ENCODE peak calls at places on chromosomes 13 and 19, in six cellular contexts. S is C1 segment of cervical spinal cord; I is NCI-H2171; T is left lung; K is activated CD4-positive, alpha-beta T cell treated with anti-CD3 and anti-CD28 coated beads, Interleukin-2, amount 10 ng/mL, durations not matched to agents 7 days and 5 days; Q is colonic mucosa. U is an unnamed sample.

GRCh38 chr13:103031332-103031873 is 34.8 kb downstream of the SLC10A2 start:
- DNase-seq in K (no peak), Q (no peak), T (no peak), I (no peak), S (no peak), U (no peak)

GRCh38 chr19:1650627-1651009 is 1.8 kb downstream of the TCF3 start:
- DNase-seq in S (no peak), T (no peak), K (peak; percentile 36), I (no peak), Q (no peak), U (peak; percentile 37)

GRCh38 chr13:28494861-28495585 is at the start of gene FLT1:
- DNase-seq in Q (peak; percentile 22), I (no peak), S (no peak), T (peak; percentile 49), K (peak; percentile 17), U (peak; percentile 44)

GRCh38 chr13:57632276-57633140 is 964 bp downstream of the PCDH17 start:
- DNase-seq in T (no peak), Q (no peak), I (no peak), S (peak; percentile 80), K (no peak), U (no peak)

GRCh38 chr19:24065243-24065642 is 21.7 kb upstream of the ZNF254 start:
- DNase-seq in Q (no peak), I (no peak), T (no peak), S (no peak), K (no peak), U (no peak)

GRCh38 chr19:5352229-5352763 is 11.7 kb upstream of the PTPRS start:
- DNase-seq in T (no peak), K (no peak), I (no peak), S (no peak), Q (no peak), U (no peak)

GRCh38 chr19:47324502-47324901 is 7.5 kb upstream of the C5AR2 start:
- DNase-seq in I (no peak), Q (no peak), K (no peak), S (no peak), T (peak; percentile 78), U (no peak)

GRCh38 chr19:36142046-36142445 is 2.2 kb downstream of the CAPNS1 start:
- DNase-seq in K (no peak), T (no peak), S (no peak), Q (no peak), I (no peak), U (no peak)

GRCh38 chr19:30742981-30743380 is 370.8 kb downstream of the ZNF536 start:
- DNase-seq in Q (no peak), S (no peak), T (no peak), I (peak; percentile 54), K (no peak), U (no peak)

GRCh38 chr19:10104665-10105221 is 1.4 kb upstream of the PPAN start:
- DNase-seq in I (no peak), S (no peak), T (no peak), Q (peak; percentile 34), K (peak; percentile 92), U (peak; percentile 79)

GRCh38 chr19:2888739-2889224 is 11.9 kb upstream of the ZNF57 start:
- DNase-seq in Q (no peak), S (no peak), I (no peak), K (peak; percentile 33), T (peak; percentile 37), U (peak; percentile 71)

GRCh38 chr19:14381689-14382474 is 638 bp downstream of the ADGRE5 start:
- DNase-seq in T (peak; percentile 74), I (no peak), K (peak; percentile 93), Q (peak; percentile 85), S (no peak), U (peak; percentile 76)

GRCh38 chr13:33235078-33235477 is 50.5 kb downstream of the STARD13 start:
- DNase-seq in T (no peak), Q (no peak), S (no peak), I (no peak), K (no peak), U (no peak)

GRCh38 chr19:18488838-18489626 is 32.8 kb downstream of the ELL start:
- DNase-seq in T (no peak), K (no peak), I (no peak), Q (no peak), S (no peak), U (no peak)

GRCh38 chr13:66859934-66860867 is 369.9 kb downstream of the PCDH9 start:
- DNase-seq in T (no peak), I (no peak), S (no peak), K (no peak), Q (no peak), U (no peak)

GRCh38 chr13:26821766-26822165 is 61.2 kb upstream of the GPR12 start:
- DNase-seq in T (no peak), I (no peak), S (no peak), K (no peak), Q (no peak), U (no peak)

GRCh38 chr13:23987331-23987730 is 90.0 kb upstream of the C1QTNF9B start:
- DNase-seq in S (no peak), I (no peak), T (no peak), K (no peak), Q (no peak), U (no peak)

GRCh38 chr19:34173145-34173956 is 1.0 kb downstream of the LSM14A start:
- DNase-seq in T (peak; percentile 41), Q (peak; percentile 86), S (no peak), K (peak; percentile 27), I (no peak), U (peak; percentile 29)

GRCh38 chr13:40152145-40152544 is 496.7 kb downstream of the COG6 start:
- DNase-seq in K (no peak), I (no peak), S (no peak), Q (no peak), T (no peak), U (no peak)

GRCh38 chr13:106534844-106535551 is 464 bp downstream of the EFNB2 start:
- DNase-seq in K (no peak), S (no peak), Q (no peak), T (no peak), I (peak; percentile 5), U (no peak)

GRCh38 chr13:99863789-99864626 is 107.6 kb downstream of the ZIC5 start:
- DNase-seq in Q (no peak), I (no peak), T (no peak), S (no peak), K (no peak), U (no peak)

GRCh38 chr19:49712397-49712859 is 21.5 kb downstream of the CPT1C start:
- DNase-seq in T (no peak), Q (peak; percentile 65), I (no peak), S (no peak), K (no peak), U (no peak)

GRCh38 chr19:13731147-13731964 is 33.0 kb upstream of the MRI1 start:
- DNase-seq in S (peak; percentile 94), I (peak; percentile 90), K (peak; percentile 96), Q (peak; percentile 98), T (peak; percentile 96), U (peak; percentile 86)

GRCh38 chr13:51525567-51526165 is 58.6 kb upstream of the WDFY2 start:
- DNase-seq in Q (no peak), K (no peak), T (no peak), S (no peak), I (no peak), U (no peak)

GRCh38 chr19:11673608-11674041 is 65.1 kb downstream of the ZNF823 start:
- DNase-seq in K (no peak), S (peak; percentile 37), Q (peak; percentile 72), I (no peak), T (peak; percentile 64), U (no peak)

GRCh38 chr19:30423481-30423880 is 51.3 kb downstream of the ZNF536 start:
- DNase-seq in T (no peak), K (no peak), I (peak; percentile 80), Q (no peak), S (no peak), U (no peak)

GRCh38 chr13:50129923-50130685 is 114.9 kb downstream of the KCNRG start:
- DNase-seq in I (peak; percentile 26), T (no peak), K (peak; percentile 26), S (no peak), Q (peak; percentile 29), U (peak; percentile 9)

GRCh38 chr13:105735269-105735668 is 800.2 kb downstream of the EFNB2 start:
- DNase-seq in S (no peak), K (no peak), Q (no peak), I (peak; percentile 85), T (no peak), U (no peak)

U was measured in stimulated activated naive CD4-positive, alpha-beta T cell.